ENCODE peak calls at places on chromosome 6, in seven cellular contexts. N is naive thymus-derived CD4-positive, alpha-beta T cell; E is neuronal stem cell; X is Peyer's patch; M is transverse colon; S is IMR-90; K is heart right ventricle. O is an unnamed sample.

GRCh38 chr6:155678361-155678760 is 222.7 kb upstream of the NOX3 start:
- DNase-seq in N (no peak), E (no peak), X (no peak), M (no peak), S (peak; percentile 76), K (no peak), O (no peak)

GRCh38 chr6:25215881-25216280 is 63.3 kb upstream of the CARMIL1 start:
- DNase-seq in N (no peak), E (no peak), X (no peak), M (no peak), S (no peak), K (no peak), O (no peak)

GRCh38 chr6:52543262-52543661 is 33.6 kb downstream of the TRAM2 start:
- DNase-seq in N (no peak), E (no peak), X (no peak), M (no peak), S (peak; percentile 68), K (no peak), O (no peak)

GRCh38 chr6:121382467-121383121 is 48.3 kb upstream of the TBC1D32 start:
- DNase-seq in N (no peak), E (no peak), X (peak; percentile 55), M (peak; percentile 87), S (no peak), K (no peak), O (no peak)

GRCh38 chr6:30770164-30770563 is 25.8 kb upstream of the IER3 start:
- DNase-seq in N (no peak), E (no peak), X (no peak), M (no peak), S (peak; percentile 57), K (no peak), O (no peak)

GRCh38 chr6:124888581-124889371 is 73.5 kb upstream of the RNF217 start:
- DNase-seq in N (no peak), E (no peak), X (no peak), M (no peak), S (peak; percentile 3), K (no peak), O (no peak)

GRCh38 chr6:136751478-136751956 is 40.8 kb downstream of the MAP3K5 start:
- DNase-seq in N (peak; percentile 53), E (no peak), X (no peak), M (peak; percentile 31), S (peak; percentile 16), K (no peak), O (no peak)

GRCh38 chr6:130434174-130434873 is 68.5 kb downstream of the TMEM200A start:
- DNase-seq in N (no peak), E (no peak), X (no peak), M (no peak), S (peak; percentile 73), K (no peak), O (no peak)

GRCh38 chr6:151068761-151069312 is 170.9 kb upstream of the AKAP12 start:
- DNase-seq in N (no peak), E (no peak), X (no peak), M (no peak), S (peak; percentile 62), K (no peak), O (no peak)

GRCh38 chr6:1463275-1463674 is 73.9 kb downstream of the FOXF2 start:
- DNase-seq in N (no peak), E (no peak), X (no peak), M (no peak), S (no peak), K (no peak), O (no peak)

GRCh38 chr6:110332281-110332680 is 25.9 kb downstream of the METTL24 start:
- DNase-seq in N (no peak), E (no peak), X (no peak), M (no peak), S (no peak), K (no peak), O (no peak)

GRCh38 chr6:31158863-31159855 is 770 bp downstream of the TCF19 start:
- DNase-seq in N (no peak), E (no peak), X (no peak), M (no peak), S (no peak), K (no peak), O (peak; percentile 13)

GRCh38 chr6:106642476-106642875 is 13.1 kb downstream of the QRSL1 start:
- DNase-seq in N (no peak), E (no peak), X (no peak), M (no peak), S (no peak), K (no peak), O (no peak)

GRCh38 chr6:107539409-107539808 is 49.5 kb downstream of the SOBP start:
- DNase-seq in N (no peak), E (no peak), X (no peak), M (no peak), S (no peak), K (no peak), O (no peak)

GRCh38 chr6:43624786-43625288 is 4.2 kb downstream of the GTPBP2 start:
- DNase-seq in N (no peak), E (no peak), X (no peak), M (no peak), S (no peak), K (no peak), O (no peak)

GRCh38 chr6:134308800-134309199 is 9.1 kb downstream of the SGK1 start:
- DNase-seq in N (no peak), E (no peak), X (no peak), M (no peak), S (no peak), K (no peak), O (no peak)

GRCh38 chr6:25387921-25388320 is 108.7 kb downstream of the CARMIL1 start:
- DNase-seq in N (no peak), E (no peak), X (no peak), M (no peak), S (no peak), K (no peak), O (no peak)

GRCh38 chr6:72554203-72554564 is 67.7 kb upstream of the KCNQ5 start:
- DNase-seq in N (no peak), E (no peak), X (no peak), M (no peak), S (peak; percentile 86), K (no peak), O (no peak)

GRCh38 chr6:34179106-34179720 is 33.3 kb upstream of the GRM4 start:
- DNase-seq in N (no peak), E (no peak), X (no peak), M (no peak), S (no peak), K (no peak), O (no peak)

GRCh38 chr6:66662721-66663120 is 955.7 kb upstream of the EYS start:
- DNase-seq in N (no peak), E (peak; percentile 59), X (no peak), M (no peak), S (no peak), K (no peak), O (no peak)

GRCh38 chr6:3355358-3356055 is 96.8 kb downstream of the PSMG4 start:
- DNase-seq in N (peak; percentile 55), E (peak; percentile 50), X (peak; percentile 61), M (peak; percentile 46), S (no peak), K (peak; percentile 32), O (no peak)

GRCh38 chr6:134979142-134979541 is 29.2 kb upstream of the ALDH8A1 start:
- DNase-seq in N (no peak), E (no peak), X (no peak), M (no peak), S (no peak), K (no peak), O (no peak)

GRCh38 chr6:33392168-33392947 is 735 bp downstream of the KIFC1 start:
- DNase-seq in N (no peak), E (no peak), X (no peak), M (no peak), S (peak; percentile 44), K (no peak), O (no peak)

GRCh38 chr6:31794294-31794865 is 1.2 kb downstream of the VARS1 start:
- DNase-seq in N (no peak), E (no peak), X (no peak), M (no peak), S (peak; percentile 40), K (no peak), O (no peak)

GRCh38 chr6:6414946-6415345 is 94.5 kb upstream of the F13A1 start:
- DNase-seq in N (no peak), E (no peak), X (no peak), M (no peak), S (no peak), K (no peak), O (no peak)

GRCh38 chr6:167574431-167575097 is 249.7 kb downstream of the TTLL2 start:
- DNase-seq in N (no peak), E (no peak), X (peak; percentile 44), M (no peak), S (no peak), K (no peak), O (no peak)

GRCh38 chr6:167577891-167578361 is 248.8 kb upstream of the AFDN start:
- DNase-seq in N (no peak), E (no peak), X (peak; percentile 40), M (no peak), S (no peak), K (no peak), O (no peak)

GRCh38 chr6:167575201-167575696 is 250.4 kb downstream of the TTLL2 start:
- DNase-seq in N (no peak), E (no peak), X (no peak), M (no peak), S (no peak), K (no peak), O (no peak)

GRCh38 chr6:167576798-167577528 is 249.7 kb upstream of the AFDN start:
- DNase-seq in N (no peak), E (no peak), X (no peak), M (no peak), S (no peak), K (no peak), O (no peak)

GRCh38 chr6:167576050-167576741 is 250.5 kb upstream of the AFDN start:
- DNase-seq in N (no peak), E (no peak), X (peak; percentile 35), M (no peak), S (no peak), K (no peak), O (no peak)
- H3K27ac ChIP-seq in N (no peak overlapping the region), E (no peak overlapping the region), X (no peak overlapping the region), M (no peak overlapping the region), S (no peak overlapping the region), K (no peak overlapping the region), O (no peak overlapping the region)

GRCh38 chr6:139149383-139149782 is 14.5 kb downstream of the HECA start:
- DNase-seq in N (no peak), E (no peak), X (no peak), M (no peak), S (peak; percentile 35), K (peak; percentile 61), O (no peak)
- H3K4me1 ChIP-seq in N (peaks cover 87% of the 10 kb centered on the region), E (peaks cover 12% of the 10 kb centered on the region), X (peaks cover 25% of the 10 kb centered on the region), M (peaks cover 45% of the 10 kb centered on the region), S (peaks cover 23% of the 10 kb centered on the region), K (peaks cover 33% of the 10 kb centered on the region), O (peaks cover 92% of the 10 kb centered on the region)

GRCh38 chr6:160428069-160428430 is 79.9 kb downstream of the SLC22A3 start:
- DNase-seq in N (no peak), E (no peak), X (no peak), M (no peak), S (no peak), K (peak; percentile 74), O (no peak)
- H3K27ac ChIP-seq in N (no peak overlapping the region), E (no peak overlapping the region), X (no peak overlapping the region), M (peak overlapping the region; percentile 5), S (no peak overlapping the region), K (no peak overlapping the region), O (no peak overlapping the region)

DNA sequence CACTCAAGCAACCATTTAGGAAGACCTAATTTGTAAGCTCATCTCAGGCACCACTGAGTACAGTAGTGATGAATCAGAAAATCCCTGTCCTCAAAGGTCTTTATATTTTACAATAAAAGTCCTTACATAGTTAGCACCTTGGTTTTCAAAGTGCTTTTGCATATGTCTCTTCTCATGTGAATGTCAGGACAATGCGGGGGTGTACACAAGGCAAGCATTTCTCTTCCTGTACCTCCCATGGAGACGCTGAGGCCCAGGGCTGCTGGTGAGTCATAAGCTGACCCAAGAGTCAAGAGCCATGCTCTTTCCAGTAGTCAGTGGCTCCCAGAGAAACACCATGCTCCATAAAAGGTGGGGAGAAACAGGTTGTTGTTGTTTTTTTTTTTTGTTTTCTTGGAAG is 174.0 kb downstream of the GJA10 start:
- DNase-seq in N (no peak), E (no peak), X (no peak), M (no peak), S (peak; percentile 78), K (peak; percentile 22), O (no peak)
- H3K4me1 ChIP-seq in N (no peaks in the 10 kb centered on the region), E (peaks cover 6% of the 10 kb centered on the region), X (no peaks in the 10 kb centered on the region), M (no peaks in the 10 kb centered on the region), S (peaks cover 3% of the 10 kb centered on the region), K (peaks cover 3% of the 10 kb centered on the region), O (peaks cover 32% of the 10 kb centered on the region)

O was measured in CD8-positive, alpha-beta memory T cell.